ENCODE peak calls at places on chromosomes 4 and X, in eight cellular contexts. One of them, this sample, is unnamed.
A peak's percentile ranks its signal among the peaks of the same experiment; 100 is the strongest.

GRCh38 chr4:72312032-72312650 is 256.9 kb downstream of the ADAMTS3 start:
- DNase-seq in kidney tubule cell: peak; percentile 93
- DNase-seq in islet precursor cell: peak; percentile 68
- DNase-seq in lower lobe of right lung: peak; percentile 44
- DNase-seq in NCI-H2081: peak; percentile 36
- DNase-seq in heart left ventricle: peak; percentile 80
- DNase-seq in natural killer cell treated with Interleukin-12 subunit alpha and Interleukin-12 subunit beta and Interleukin-15 and Interleukin-18, amount 100 ng/mL, for 72 hours: no peak
- DNase-seq in SK-N-SH: no peak
- DNase-seq in this sample: peak; percentile 30

GRCh38 chrX:56783450-56783831 is 54.4 kb downstream of the NBDY start:
- DNase-seq in kidney tubule cell: peak; percentile 77
- DNase-seq in heart left ventricle: no peak
- DNase-seq in lower lobe of right lung: no peak
- DNase-seq in natural killer cell treated with Interleukin-12 subunit alpha and Interleukin-12 subunit beta and Interleukin-15 and Interleukin-18, amount 100 ng/mL, for 72 hours: peak; percentile 63
- DNase-seq in NCI-H2081: peak; percentile 67
- DNase-seq in SK-N-SH: peak; percentile 42
- DNase-seq in islet precursor cell: no peak
- DNase-seq in this sample: no peak

GRCh38 chr4:153731239-153731638 is 28.6 kb downstream of the RNF175 start:
- DNase-seq in NCI-H2081: no peak
- DNase-seq in natural killer cell treated with Interleukin-12 subunit alpha and Interleukin-12 subunit beta and Interleukin-15 and Interleukin-18, amount 100 ng/mL, for 72 hours: no peak
- DNase-seq in kidney tubule cell: no peak
- DNase-seq in heart left ventricle: no peak
- DNase-seq in SK-N-SH: peak; percentile 90
- DNase-seq in islet precursor cell: no peak
- DNase-seq in lower lobe of right lung: no peak
- DNase-seq in this sample: peak; percentile 97

GRCh38 chrX:71910526-71911022 is at the start of gene NHSL2:
- DNase-seq in lower lobe of right lung: peak; percentile 40
- DNase-seq in SK-N-SH: no peak
- DNase-seq in islet precursor cell: peak; percentile 71
- DNase-seq in heart left ventricle: peak; percentile 30
- DNase-seq in NCI-H2081: no peak
- DNase-seq in natural killer cell treated with Interleukin-12 subunit alpha and Interleukin-12 subunit beta and Interleukin-15 and Interleukin-18, amount 100 ng/mL, for 72 hours: no peak
- DNase-seq in kidney tubule cell: peak; percentile 3
- DNase-seq in this sample: no peak

GRCh38 chr4:77052352-77052751 is 23.4 kb downstream of the CCNI start:
- DNase-seq in kidney tubule cell: peak; percentile 44
- DNase-seq in lower lobe of right lung: no peak
- DNase-seq in heart left ventricle: peak; percentile 43
- DNase-seq in NCI-H2081: peak; percentile 8
- DNase-seq in natural killer cell treated with Interleukin-12 subunit alpha and Interleukin-12 subunit beta and Interleukin-15 and Interleukin-18, amount 100 ng/mL, for 72 hours: no peak
- DNase-seq in SK-N-SH: no peak
- DNase-seq in islet precursor cell: peak; percentile 66
- DNase-seq in this sample: no peak

GRCh38 chrX:85244411-85245210 is 820 bp downstream of the ZNF711 start:
- DNase-seq in natural killer cell treated with Interleukin-12 subunit alpha and Interleukin-12 subunit beta and Interleukin-15 and Interleukin-18, amount 100 ng/mL, for 72 hours: no peak
- DNase-seq in islet precursor cell: peak; percentile 56
- DNase-seq in kidney tubule cell: peak; percentile 29
- DNase-seq in lower lobe of right lung: peak; percentile 36
- DNase-seq in SK-N-SH: peak; percentile 60
- DNase-seq in heart left ventricle: no peak
- DNase-seq in NCI-H2081: peak; percentile 59
- DNase-seq in this sample: no peak

GRCh38 chrX:8906299-8906698 is 105.1 kb upstream of the FAM9A start:
- DNase-seq in heart left ventricle: no peak
- DNase-seq in lower lobe of right lung: no peak
- DNase-seq in islet precursor cell: no peak
- DNase-seq in SK-N-SH: no peak
- DNase-seq in NCI-H2081: no peak
- DNase-seq in natural killer cell treated with Interleukin-12 subunit alpha and Interleukin-12 subunit beta and Interleukin-15 and Interleukin-18, amount 100 ng/mL, for 72 hours: no peak
- DNase-seq in kidney tubule cell: no peak
- DNase-seq in this sample: no peak

GRCh38 chrX:65755786-65756185 is 88.3 kb downstream of the MSN start:
- DNase-seq in kidney tubule cell: no peak
- DNase-seq in heart left ventricle: no peak
- DNase-seq in SK-N-SH: no peak
- DNase-seq in natural killer cell treated with Interleukin-12 subunit alpha and Interleukin-12 subunit beta and Interleukin-15 and Interleukin-18, amount 100 ng/mL, for 72 hours: no peak
- DNase-seq in NCI-H2081: no peak
- DNase-seq in islet precursor cell: no peak
- DNase-seq in lower lobe of right lung: no peak
- DNase-seq in this sample: no peak

GRCh38 chr4:141713771-141714445 is 77.5 kb downstream of the IL15 start:
- DNase-seq in NCI-H2081: no peak
- DNase-seq in islet precursor cell: peak; percentile 80
- DNase-seq in natural killer cell treated with Interleukin-12 subunit alpha and Interleukin-12 subunit beta and Interleukin-15 and Interleukin-18, amount 100 ng/mL, for 72 hours: no peak
- DNase-seq in kidney tubule cell: peak; percentile 85
- DNase-seq in lower lobe of right lung: no peak
- DNase-seq in heart left ventricle: no peak
- DNase-seq in SK-N-SH: no peak
- DNase-seq in this sample: no peak

GRCh38 chrX:44072631-44073030 is 99.4 kb upstream of the NDP start:
- DNase-seq in natural killer cell treated with Interleukin-12 subunit alpha and Interleukin-12 subunit beta and Interleukin-15 and Interleukin-18, amount 100 ng/mL, for 72 hours: no peak
- DNase-seq in kidney tubule cell: peak; percentile 43
- DNase-seq in islet precursor cell: no peak
- DNase-seq in SK-N-SH: no peak
- DNase-seq in heart left ventricle: no peak
- DNase-seq in lower lobe of right lung: no peak
- DNase-seq in NCI-H2081: no peak
- DNase-seq in this sample: no peak

GRCh38 chr4:91963489-91963888 is 340.3 kb upstream of the GRID2 start:
- DNase-seq in heart left ventricle: no peak
- DNase-seq in NCI-H2081: no peak
- DNase-seq in natural killer cell treated with Interleukin-12 subunit alpha and Interleukin-12 subunit beta and Interleukin-15 and Interleukin-18, amount 100 ng/mL, for 72 hours: no peak
- DNase-seq in SK-N-SH: no peak
- DNase-seq in kidney tubule cell: no peak
- DNase-seq in lower lobe of right lung: no peak
- DNase-seq in islet precursor cell: no peak
- DNase-seq in this sample: no peak

GRCh38 chr4:180923476-180923875 is 1319.7 kb upstream of the TENM3 start:
- DNase-seq in natural killer cell treated with Interleukin-12 subunit alpha and Interleukin-12 subunit beta and Interleukin-15 and Interleukin-18, amount 100 ng/mL, for 72 hours: no peak
- DNase-seq in NCI-H2081: no peak
- DNase-seq in lower lobe of right lung: no peak
- DNase-seq in islet precursor cell: no peak
- DNase-seq in SK-N-SH: no peak
- DNase-seq in heart left ventricle: no peak
- DNase-seq in kidney tubule cell: peak; percentile 79
- DNase-seq in this sample: no peak

GRCh38 chr4:109177411-109177810 is 125.0 kb downstream of the COL25A1 start:
- DNase-seq in SK-N-SH: no peak
- DNase-seq in lower lobe of right lung: no peak
- DNase-seq in heart left ventricle: no peak
- DNase-seq in kidney tubule cell: no peak
- DNase-seq in natural killer cell treated with Interleukin-12 subunit alpha and Interleukin-12 subunit beta and Interleukin-15 and Interleukin-18, amount 100 ng/mL, for 72 hours: no peak
- DNase-seq in islet precursor cell: no peak
- DNase-seq in NCI-H2081: no peak
- DNase-seq in this sample: no peak

GRCh38 chrX:12894074-12894691 is 12.2 kb upstream of the TLR8 start:
- DNase-seq in islet precursor cell: no peak
- DNase-seq in heart left ventricle: no peak
- DNase-seq in natural killer cell treated with Interleukin-12 subunit alpha and Interleukin-12 subunit beta and Interleukin-15 and Interleukin-18, amount 100 ng/mL, for 72 hours: no peak
- DNase-seq in NCI-H2081: peak; percentile 44
- DNase-seq in lower lobe of right lung: peak; percentile 55
- DNase-seq in SK-N-SH: peak; percentile 50
- DNase-seq in kidney tubule cell: peak; percentile 25
- DNase-seq in this sample: peak; percentile 60

GRCh38 chrX:12973561-12974216 is 1.2 kb upstream of the TMSB4X start:
- DNase-seq in islet precursor cell: no peak
- DNase-seq in kidney tubule cell: no peak
- DNase-seq in heart left ventricle: peak; percentile 36
- DNase-seq in SK-N-SH: no peak
- DNase-seq in NCI-H2081: no peak
- DNase-seq in natural killer cell treated with Interleukin-12 subunit alpha and Interleukin-12 subunit beta and Interleukin-15 and Interleukin-18, amount 100 ng/mL, for 72 hours: no peak
- DNase-seq in lower lobe of right lung: peak; percentile 58
- DNase-seq in this sample: no peak

GRCh38 chrX:1427756-1428155 is 25.0 kb downstream of the ASMTL start:
- DNase-seq in natural killer cell treated with Interleukin-12 subunit alpha and Interleukin-12 subunit beta and Interleukin-15 and Interleukin-18, amount 100 ng/mL, for 72 hours: no peak
- DNase-seq in islet precursor cell: no peak
- DNase-seq in SK-N-SH: no peak
- DNase-seq in heart left ventricle: no peak
- DNase-seq in kidney tubule cell: no peak
- DNase-seq in lower lobe of right lung: peak; percentile 43
- DNase-seq in NCI-H2081: no peak
- DNase-seq in this sample: no peak